ENCODE peak calls at places on chromosomes 7 and 10, in six cellular contexts. M is midbrain, T is T1000, A is progenitor cell of endocrine pancreas, W is HT1080, S is nephron progenitor cell. B is an unnamed sample.

GRCh38 chr10:48466611-48467240 is 138.1 kb downstream of the ARHGAP22 start:
- DNase-seq in W (no peak), A (no peak), S (no peak), T (no peak), M (no peak), B (peak)

GRCh38 chr10:103724771-103725170 is 130.6 kb downstream of the SH3PXD2A start:
- DNase-seq in M (no peak), A (no peak), S (no peak), W (no peak), T (no peak), B (no peak)

GRCh38 chr7:130277763-130278643 is 11.3 kb downstream of the CPA2 start:
- DNase-seq in T (no peak), A (no peak), S (peak), M (peak), W (no peak), B (no peak)

GRCh38 chr7:158646766-158647474 is 57.7 kb downstream of the NCAPG2 start:
- DNase-seq in S (peak), A (no peak), M (no peak), T (no peak), W (no peak), B (no peak)

GRCh38 chr7:137040745-137041144 is 172.3 kb downstream of the CHRM2 start:
- DNase-seq in S (no peak), M (no peak), T (no peak), W (no peak), A (no peak), B (no peak)

GRCh38 chr7:51318886-51319579 is 2.4 kb upstream of the COBL start:
- DNase-seq in T (no peak), M (no peak), W (no peak), A (no peak), S (no peak), B (no peak)

GRCh38 chr7:151862606-151863381 is 14.1 kb downstream of the PRKAG2 start:
- DNase-seq in A (no peak), M (no peak), S (no peak), T (no peak), W (no peak), B (no peak)

GRCh38 chr10:49037187-49037586 is 78.1 kb downstream of the VSTM4 start:
- DNase-seq in S (no peak), A (no peak), T (no peak), M (no peak), W (peak), B (no peak)

GRCh38 chr7:79854621-79855020 is 280.0 kb upstream of the GNAI1 start:
- DNase-seq in W (no peak), A (no peak), S (no peak), T (no peak), M (no peak), B (no peak)

GRCh38 chr7:135275971-135276580 is 42.4 kb downstream of the STRA8 start:
- DNase-seq in S (no peak), T (no peak), M (no peak), W (no peak), A (no peak), B (no peak)

GRCh38 chr7:47801423-47801822 is 146.8 kb downstream of the PKD1L1 start:
- DNase-seq in S (no peak), M (no peak), T (no peak), W (no peak), A (no peak), B (no peak)

GRCh38 chr10:16586358-16587138 is 64.9 kb upstream of the C1QL3 start:
- DNase-seq in T (no peak), M (no peak), W (no peak), S (no peak), A (no peak), B (no peak)

GRCh38 chr7:98628916-98629525 is 11.9 kb downstream of the NPTX2 start:
- DNase-seq in W (peak), M (no peak), T (no peak), S (no peak), A (no peak), B (no peak)

GRCh38 chr7:75762350-75762917 is 9.6 kb downstream of the CCL26 start:
- DNase-seq in A (no peak), M (peak), T (no peak), S (no peak), W (peak), B (peak)

GRCh38 chr7:140053812-140054539 is 8.8 kb downstream of the PARP12 start:
- DNase-seq in A (no peak), T (no peak), M (no peak), S (no peak), W (no peak), B (no peak)

GRCh38 chr7:55498770-55499169 is 73.5 kb downstream of the VOPP1 start:
- DNase-seq in W (no peak), T (no peak), M (no peak), A (no peak), S (no peak), B (no peak)

GRCh38 chr7:46755120-46756034 is 826.5 kb downstream of the TNS3 start:
- DNase-seq in M (no peak), S (no peak), T (no peak), W (peak), A (no peak), B (no peak)

GRCh38 chr10:132434405-132435005 is 37.5 kb downstream of the PWWP2B start:
- DNase-seq in W (no peak), T (no peak), S (no peak), A (no peak), M (no peak), B (no peak)

GRCh38 chr7:157994319-157994718 is 593.3 kb downstream of the PTPRN2 start:
- DNase-seq in W (no peak), A (no peak), S (no peak), T (no peak), M (no peak), B (no peak)

GRCh38 chr10:75180592-75180991 is 30.0 kb upstream of the VDAC2 start:
- DNase-seq in W (no peak), A (no peak), M (no peak), S (no peak), T (no peak), B (no peak)

GRCh38 chr10:86648706-86649426 is 5.5 kb upstream of the OPN4 start:
- DNase-seq in T (peak), S (no peak), A (no peak), W (peak), M (no peak), B (peak)

GRCh38 chr7:80847895-80848294 is 71.0 kb downstream of the SEMA3C start:
- DNase-seq in S (no peak), M (no peak), W (no peak), A (no peak), T (no peak), B (no peak)

GRCh38 chr10:19817251-19818046 is 1.2 kb downstream of the PLXDC2 start:
- DNase-seq in S (peak), A (peak), T (no peak), M (peak), W (no peak), B (no peak)

GRCh38 chr7:143467724-143468123 is 9.9 kb upstream of the TAS2R41 start:
- DNase-seq in M (no peak), S (no peak), W (no peak), A (no peak), T (no peak), B (no peak)

GRCh38 chr7:129853661-129854268 is 99.0 kb downstream of the UBE2H start:
- DNase-seq in W (peak), T (no peak), A (no peak), S (no peak), M (no peak), B (no peak)

GRCh38 chr10:11285171-11285570 is 267.5 kb downstream of the CELF2 start:
- DNase-seq in A (no peak), T (no peak), S (no peak), W (peak), M (no peak), B (no peak)

GRCh38 chr10:131574363-131574706 is 262.8 kb upstream of the TCERG1L start:
- DNase-seq in M (no peak), A (peak), T (no peak), W (no peak), S (no peak), B (no peak)